ENCODE peak calls at places on chromosomes 12 and 14, in ten cellular contexts. V is tibial artery, L is MM.1S, F is WERI-Rb-1, U is SK-N-SH, X is Peyer's patch, Q is fibroblast of villous mesenchyme, W is tibial nerve, G is endothelial cell, B is AG09309. M is an unnamed sample.

GRCh38 chr12:85803231-85803630 is 33.0 kb downstream of the RASSF9 start:
- DNase-seq in Q (no peak), V (no peak), X (no peak), W (no peak), L (no peak), U (no peak), B (no peak), G (no peak), F (no peak), M (no peak)

GRCh38 chr12:67002711-67003110 is 266.4 kb upstream of the CAND1 start:
- DNase-seq in B (no peak), U (no peak), G (no peak), Q (no peak), W (no peak), V (no peak), F (no peak), L (no peak), X (no peak), M (no peak)

GRCh38 chr14:96808619-96809405 is 11.6 kb downstream of the VRK1 start:
- DNase-seq in Q (no peak), X (no peak), W (no peak), B (no peak), U (no peak), F (no peak), G (no peak), V (no peak), L (no peak), M (no peak)

GRCh38 chr12:124388679-124389536 is 94.0 kb downstream of the RFLNA start:
- DNase-seq in W (peak), Q (peak), X (peak), F (peak), V (peak), G (peak), B (no peak), L (peak), U (peak), M (peak)

GRCh38 chr12:54414191-54414525 is 4.9 kb downstream of the ITGA5 start:
- DNase-seq in Q (no peak), G (no peak), B (no peak), L (no peak), U (no peak), W (no peak), V (no peak), F (no peak), X (no peak), M (no peak)

GRCh38 chr12:123120452-123121166 is 30.3 kb downstream of the PITPNM2 start:
- DNase-seq in Q (no peak), L (peak), V (no peak), X (peak), B (no peak), W (no peak), G (no peak), U (no peak), F (no peak), M (no peak)

GRCh38 chr12:17035372-17035771 is 429.4 kb upstream of the LMO3 start:
- DNase-seq in F (no peak), U (no peak), W (no peak), V (no peak), L (no peak), X (no peak), G (no peak), Q (no peak), B (no peak), M (no peak)

GRCh38 chr14:104587641-104588040 is 8.1 kb downstream of the C14orf180 start:
- DNase-seq in F (peak), L (no peak), B (no peak), U (peak), X (no peak), W (no peak), G (no peak), Q (no peak), V (no peak), M (no peak)

GRCh38 chr14:74702293-74702692 is 10.6 kb downstream of the AREL1 start:
- DNase-seq in Q (no peak), G (no peak), L (no peak), F (no peak), X (no peak), W (no peak), V (no peak), B (no peak), U (no peak), M (no peak)

GRCh38 chr12:60191676-60192359 is 596.0 kb downstream of the SLC16A7 start:
- DNase-seq in X (no peak), L (no peak), Q (no peak), G (no peak), W (no peak), B (no peak), V (no peak), U (no peak), F (no peak), M (no peak)

GRCh38 chr12:40646891-40647290 is 45.3 kb upstream of the CNTN1 start:
- DNase-seq in B (no peak), V (no peak), U (no peak), W (no peak), Q (no peak), L (no peak), F (peak), X (no peak), G (no peak), M (no peak)

GRCh38 chr14:28759056-28759657 is 7.4 kb upstream of the FOXG1 start:
- DNase-seq in B (no peak), U (no peak), Q (no peak), L (no peak), G (no peak), W (no peak), X (no peak), F (no peak), V (no peak), M (no peak)

GRCh38 chr12:14272954-14273910 is 92.2 kb upstream of the ATF7IP start:
- DNase-seq in X (no peak), Q (no peak), U (no peak), V (no peak), B (no peak), W (no peak), G (no peak), F (peak), L (no peak), M (no peak)

GRCh38 chr12:79737875-79738718 is 47.3 kb upstream of the PAWR start:
- DNase-seq in U (peak), Q (peak), W (no peak), F (peak), B (peak), X (peak), L (peak), G (peak), V (no peak), M (no peak)

GRCh38 chr12:28027947-28028724 is 55.6 kb upstream of the PTHLH start:
- DNase-seq in U (no peak), W (no peak), L (no peak), V (no peak), F (no peak), Q (no peak), B (no peak), G (no peak), X (no peak), M (no peak)

GRCh38 chr12:94557896-94558295 is 92.5 kb downstream of the TMCC3 start:
- DNase-seq in L (no peak), G (no peak), U (no peak), W (no peak), F (no peak), X (no peak), B (no peak), V (no peak), Q (no peak), M (no peak)

GRCh38 chr12:8018666-8019581 is 13.6 kb upstream of the FOXJ2 start:
- DNase-seq in V (no peak), X (peak), B (no peak), U (peak), G (peak), L (peak), Q (peak), W (no peak), F (peak), M (peak)

GRCh38 chr12:47896633-47897032 is 8.2 kb downstream of the VDR start:
- DNase-seq in L (no peak), U (no peak), Q (no peak), G (no peak), W (no peak), V (no peak), B (no peak), F (no peak), X (no peak), M (no peak)

GRCh38 chr12:99128246-99128645 is 483.2 kb downstream of the APAF1 start:
- DNase-seq in X (no peak), W (no peak), V (no peak), B (no peak), G (no peak), Q (no peak), U (no peak), L (no peak), F (no peak), M (no peak)

GRCh38 chr14:36934304-36934703 is 238.1 kb downstream of the SLC25A21 start:
- DNase-seq in U (no peak), F (no peak), G (no peak), W (no peak), X (no peak), V (no peak), L (no peak), B (no peak), Q (no peak), M (no peak)

GRCh38 chr12:51883998-51884675 is 3.8 kb upstream of the ANKRD33 start:
- DNase-seq in X (no peak), G (no peak), L (no peak), W (no peak), B (no peak), U (no peak), V (no peak), F (no peak), Q (no peak), M (no peak)

GRCh38 chr12:12356467-12356885 is 402 bp upstream of the BORCS5 start:
- DNase-seq in V (no peak), W (no peak), L (no peak), G (no peak), B (no peak), Q (no peak), U (no peak), F (no peak), X (no peak), M (no peak)

GRCh38 chr12:12357697-12358476 is 1.0 kb downstream of the BORCS5 start:
- DNase-seq in W (no peak), X (no peak), F (no peak), G (no peak), B (no peak), Q (peak), L (peak), V (no peak), U (no peak), M (no peak)

GRCh38 chr12:12353807-12354206 is 3.1 kb upstream of the BORCS5 start:
- DNase-seq in L (no peak), W (no peak), V (no peak), F (no peak), Q (no peak), G (no peak), B (no peak), X (no peak), U (no peak), M (no peak)

GRCh38 chr12:12358528-12358927 is 1.6 kb downstream of the BORCS5 start:
- DNase-seq in Q (no peak), G (no peak), F (no peak), W (no peak), X (no peak), V (no peak), U (no peak), L (no peak), B (no peak), M (no peak)

DNA sequence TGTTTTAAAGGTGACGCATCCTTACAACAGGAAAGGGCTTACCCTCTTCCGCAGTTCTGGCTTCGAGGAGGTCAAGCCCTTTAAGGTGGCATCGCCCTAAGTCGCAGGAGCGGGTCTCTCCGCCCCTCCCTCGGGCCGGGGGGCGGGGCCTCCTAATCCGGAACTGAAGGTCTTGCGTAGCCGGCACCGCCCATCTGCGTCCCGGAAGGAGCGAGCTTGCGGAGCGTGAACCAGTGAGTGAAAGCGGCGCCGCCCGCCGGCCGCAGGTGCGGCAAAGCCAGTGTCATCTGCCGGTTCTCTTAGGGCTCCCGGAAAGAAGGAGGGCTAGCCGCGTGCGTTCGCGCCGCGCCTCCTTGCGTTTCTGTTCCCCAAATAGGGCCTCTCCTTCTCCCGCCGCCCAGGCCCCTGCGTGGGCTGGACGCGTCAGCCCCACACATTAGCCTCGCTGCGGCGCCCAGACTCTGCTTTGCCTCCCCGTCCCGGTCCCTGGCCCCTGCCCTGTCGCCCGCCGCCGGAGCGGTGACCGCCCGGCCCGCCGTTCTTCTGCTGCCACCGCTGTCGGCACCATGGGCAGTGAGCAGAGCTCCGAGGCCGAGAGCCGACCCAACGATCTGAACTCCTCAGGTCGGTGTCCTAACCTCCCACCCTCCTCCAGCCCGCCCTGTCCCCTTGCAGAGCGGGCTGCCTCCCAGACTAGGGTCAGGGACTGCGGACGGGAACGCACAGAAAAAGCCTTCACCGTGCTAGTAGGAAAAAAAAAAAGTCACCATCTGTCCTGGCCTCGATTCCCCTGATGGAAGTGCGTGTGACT is at the start of gene BORCS5:
- DNase-seq in U (peak), V (peak), F (peak), G (peak), W (peak), L (peak), Q (peak), X (peak), B (peak), M (peak)
- TF ChIP-seq CTCF in U (peak), V (no peak), F (peak), G (no peak), W (peak), L (no peak), Q (peak), X (no peak), B (no peak), M (peak)

DNA sequence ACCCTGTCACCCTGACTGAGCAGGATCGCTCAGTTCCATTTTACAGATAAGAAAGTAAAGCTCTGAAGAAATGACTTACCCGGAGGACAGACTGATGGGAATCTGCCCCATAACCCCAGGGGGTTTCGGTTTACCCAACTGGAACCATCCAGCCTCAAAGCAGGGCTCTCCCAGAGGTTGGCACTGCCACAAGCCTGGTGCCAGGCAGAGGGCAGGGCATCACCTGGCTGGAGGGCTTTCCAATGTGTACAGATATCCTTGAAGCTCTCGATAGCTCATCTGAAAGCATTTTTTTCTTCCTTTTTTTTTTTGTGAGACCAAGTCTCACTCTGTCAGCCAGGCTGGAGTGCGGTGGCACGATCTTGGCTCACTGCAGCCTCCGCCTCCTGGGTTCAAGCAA is 33.2 kb downstream of the STON2 start:
- DNase-seq in Q (no peak), F (no peak), U (no peak), G (no peak), L (no peak), X (no peak), V (no peak), W (no peak), B (no peak), M (no peak)
- TF ChIP-seq CTCF in Q (no peak), F (no peak), U (no peak), G (no peak), L (no peak), X (no peak), V (no peak), W (no peak), B (no peak), M (no peak)

GRCh38 chr14:23567186-23568020 is at the start of gene AP1G2:
- DNase-seq in V (peak), F (peak), U (peak), B (no peak), W (peak), X (peak), G (peak), L (peak), Q (peak), M (peak)

GRCh38 chr14:23566782-23567185 is 807 bp downstream of the AP1G2 start:
- DNase-seq in G (no peak), W (no peak), X (no peak), V (no peak), Q (no peak), U (peak), F (no peak), B (no peak), L (no peak), M (no peak)

GRCh38 chr14:23569443-23570151 is 2.0 kb upstream of the AP1G2 start:
- DNase-seq in U (peak), W (no peak), V (no peak), X (no peak), G (no peak), F (peak), B (no peak), L (no peak), Q (no peak), M (no peak)

GRCh38 chr14:23568021-23568599 is 519 bp upstream of the AP1G2 start:
- DNase-seq in Q (no peak), W (no peak), L (no peak), G (no peak), U (no peak), B (no peak), V (no peak), X (no peak), F (peak), M (no peak)

GRCh38 chr14:23568600-23569310 is 1.2 kb upstream of the AP1G2 start:
- DNase-seq in W (no peak), B (no peak), X (peak), Q (no peak), U (peak), V (no peak), G (peak), F (peak), L (no peak), M (no peak)
- TF ChIP-seq CTCF in W (no peak), B (peak), X (no peak), Q (peak), U (peak), V (peak), G (peak), F (peak), L (no peak), M (peak)

DNA sequence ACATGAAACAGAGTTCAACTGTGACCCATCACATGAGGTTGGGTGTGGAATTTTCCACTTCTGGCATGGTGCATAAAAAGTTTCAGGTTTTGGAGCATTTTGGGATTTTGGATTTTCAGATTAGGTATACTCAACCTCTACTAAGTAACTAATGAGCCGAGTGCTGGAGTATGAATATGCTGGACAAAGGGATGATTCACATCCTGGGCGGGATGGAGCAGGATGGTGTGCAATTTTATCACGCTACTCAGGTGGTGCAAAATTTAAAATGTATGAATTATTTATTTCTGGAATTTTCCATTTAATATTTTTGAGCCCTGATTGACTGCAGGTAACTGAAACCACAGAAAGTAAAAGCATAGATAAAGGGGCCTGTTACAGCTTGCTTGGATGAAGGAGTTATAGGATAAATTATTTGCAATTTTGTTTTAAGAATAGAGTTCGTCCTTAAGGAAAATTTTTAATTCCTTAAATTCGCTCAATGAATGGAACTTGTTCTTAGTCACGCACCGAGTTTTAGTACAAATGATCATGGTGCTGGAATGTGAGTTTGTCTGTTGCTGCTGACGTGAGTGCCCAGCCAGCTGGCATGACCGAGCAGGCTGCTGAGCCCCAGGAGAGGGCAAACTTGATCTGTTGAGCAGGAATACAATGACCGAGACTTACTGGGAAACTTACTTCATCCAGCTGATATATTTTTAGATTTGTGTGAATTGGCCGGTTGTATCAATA is 176.3 kb downstream of the ESR2 start:
- DNase-seq in F (no peak), V (peak), W (no peak), Q (no peak), U (no peak), L (no peak), B (peak), G (no peak), X (no peak), M (no peak)
- TF ChIP-seq CTCF in F (no peak), V (no peak), W (no peak), Q (no peak), U (no peak), L (no peak), B (peak), G (no peak), X (no peak), M (no peak)

DNA sequence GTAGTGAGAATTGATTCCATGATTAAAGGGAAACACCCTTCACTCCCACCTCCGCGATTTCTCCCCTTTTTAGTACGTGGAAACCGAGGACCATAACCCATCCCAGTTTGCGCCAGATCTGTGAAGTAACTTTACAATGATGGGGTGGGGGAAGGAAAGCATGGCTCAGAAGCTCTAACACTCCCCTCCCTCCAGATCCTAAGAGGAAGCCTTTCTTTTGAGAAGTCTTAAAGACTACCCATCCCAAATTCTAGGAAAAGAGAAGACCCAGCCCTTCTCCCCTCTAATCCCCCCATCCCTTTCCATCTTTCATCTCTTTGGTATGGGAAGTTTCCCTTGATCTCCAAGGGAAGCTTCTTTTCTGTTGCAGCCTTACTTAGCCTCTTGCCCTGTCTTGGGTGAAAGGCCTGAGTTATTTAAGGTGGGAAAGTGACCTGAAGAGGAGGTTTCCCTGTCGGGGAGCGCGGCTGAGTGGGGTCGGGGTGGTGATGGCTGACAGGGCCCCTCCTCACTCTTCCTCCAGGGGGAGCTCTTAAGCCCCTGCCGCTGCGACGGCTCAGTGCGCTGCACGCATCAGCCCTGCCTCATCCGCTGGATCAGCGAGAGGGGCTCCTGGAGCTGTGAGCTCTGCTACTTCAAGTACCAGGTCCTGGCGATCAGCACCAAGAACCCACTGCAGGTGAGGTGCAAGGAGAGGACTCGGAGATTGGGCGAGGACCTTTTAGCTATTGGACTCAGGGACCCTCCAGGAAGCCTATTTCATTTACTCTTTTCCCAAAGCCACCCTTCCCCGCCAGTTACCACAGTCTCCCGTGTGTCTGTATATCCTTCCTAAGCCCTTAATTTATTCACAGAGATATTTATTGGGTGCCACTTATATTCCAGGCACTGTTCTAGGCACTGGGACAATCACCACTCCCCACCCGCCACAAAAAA is 1.8 kb downstream of the MARCHF9 start:
- DNase-seq in V (no peak), Q (no peak), G (peak), X (peak), L (peak), U (peak), F (peak), W (no peak), B (no peak), M (no peak)
- TF ChIP-seq CTCF in V (peak), Q (peak), G (peak), X (peak), L (peak), U (peak), F (peak), W (peak), B (peak), M (peak)

GRCh38 chr14:103126873-103127304 is 3.6 kb downstream of the TNFAIP2 start:
- DNase-seq in B (no peak), Q (no peak), X (no peak), W (no peak), F (peak), L (no peak), V (no peak), U (peak), G (peak), M (peak)
- TF ChIP-seq CTCF in B (no peak), Q (no peak), X (no peak), W (peak), F (peak), L (no peak), V (no peak), U (peak), G (no peak), M (peak)